ENCODE peak calls at places on chromosomes 6 and 20, in four cellular contexts. X is choroid plexus epithelial cell, R is GM13976, M is A549. L is an unnamed sample.
A peak's percentile ranks its signal among the peaks of the same experiment; 100 is the strongest.

GRCh38 chr6:37696841-37697735 is 595 bp downstream of the MDGA1 start:
- DNase-seq in X (peak; percentile 20), R (peak; percentile 61), M (peak; percentile 24), L (no peak)

GRCh38 chr20:1383621-1384404 is 9.0 kb downstream of the FKBP1A start:
- DNase-seq in X (no peak), R (no peak), M (no peak), L (no peak)

GRCh38 chr20:13119583-13119982 is 101.5 kb upstream of the ISM1 start:
- DNase-seq in X (peak; percentile 79), R (peak; percentile 41), M (peak; percentile 29), L (peak; percentile 24)

GRCh38 chr6:17705428-17705777 is 1.3 kb downstream of the NUP153 start:
- DNase-seq in X (peak; percentile 77), R (peak; percentile 51), M (peak; percentile 57), L (no peak)

GRCh38 chr6:73236147-73236750 is 11.0 kb upstream of the KHDC1L start:
- DNase-seq in X (peak; percentile 83), R (no peak), M (peak; percentile 21), L (peak; percentile 77)

GRCh38 chr20:21705466-21706344 is at the start of gene PAX1:
- DNase-seq in X (no peak), R (no peak), M (no peak), L (no peak)

GRCh38 chr6:112036088-112036637 is 17.7 kb upstream of the CCN6 start:
- DNase-seq in X (no peak), R (no peak), M (no peak), L (no peak)

GRCh38 chr6:12275084-12275483 is 15.1 kb upstream of the EDN1 start:
- DNase-seq in X (peak; percentile 34), R (no peak), M (no peak), L (no peak)

GRCh38 chr6:8941578-8941977 is 506.2 kb upstream of the SLC35B3 start:
- DNase-seq in X (no peak), R (no peak), M (no peak), L (no peak)

GRCh38 chr6:19329078-19329477 is 508.1 kb upstream of the ID4 start:
- DNase-seq in X (no peak), R (no peak), M (no peak), L (no peak)

GRCh38 chr6:75210885-75211739 is 5.3 kb upstream of the COL12A1 start:
- DNase-seq in X (peak; percentile 87), R (peak; percentile 45), M (no peak), L (no peak)

GRCh38 chr20:12133553-12133952 is 215.9 kb downstream of the BTBD3 start:
- DNase-seq in X (no peak), R (no peak), M (no peak), L (no peak)

GRCh38 chr6:119020597-119021561 is 57.6 kb downstream of the FAM184A start:
- DNase-seq in X (no peak), R (no peak), M (no peak), L (no peak)

GRCh38 chr6:6556738-6557503 is 31.6 kb upstream of the LY86 start:
- DNase-seq in X (peak; percentile 43), R (peak; percentile 62), M (peak; percentile 24), L (no peak)
- TF ChIP-seq CTCF in X (peak; percentile 73), R (peak; percentile 84), M (peak; percentile 44), L (peak; percentile 47)

GRCh38 chr6:32153252-32153834 is 598 bp upstream of the PPT2 start:
- DNase-seq in X (peak; percentile 48), R (no peak), M (peak; percentile 40), L (no peak)
- TF ChIP-seq CTCF in X (peak; percentile 53), R (no peak), M (no peak), L (peak; percentile 22)

GRCh38 chr6:137589067-137589848 is 95.1 kb upstream of the OLIG3 start:
- DNase-seq in X (peak; percentile 73), R (peak; percentile 59), M (peak; percentile 10), L (no peak)

GRCh38 chr6:137590684-137591083 is 96.5 kb upstream of the OLIG3 start:
- DNase-seq in X (no peak), R (no peak), M (no peak), L (no peak)

GRCh38 chr6:137588472-137588871 is 94.3 kb upstream of the OLIG3 start:
- DNase-seq in X (no peak), R (no peak), M (no peak), L (no peak)
- TF ChIP-seq CTCF in X (no peak), R (no peak), M (no peak), L (no peak)

GRCh38 chr6:484086-484728 is 92.7 kb downstream of the IRF4 start:
- DNase-seq in X (no peak), R (no peak), M (no peak), L (peak; percentile 4)
- TF ChIP-seq CTCF in X (no peak), R (no peak), M (no peak), L (no peak)

GRCh38 chr6:113735487-113735886 is 121.7 kb upstream of the MARCKS start:
- DNase-seq in X (no peak), R (no peak), M (no peak), L (no peak)

GRCh38 chr6:113731528-113731927 is 125.6 kb upstream of the MARCKS start:
- DNase-seq in X (no peak), R (no peak), M (no peak), L (no peak)

GRCh38 chr6:113733386-113733785 is 123.8 kb upstream of the MARCKS start:
- DNase-seq in X (no peak), R (no peak), M (no peak), L (no peak)

GRCh38 chr6:113734886-113735481 is 122.2 kb upstream of the MARCKS start:
- DNase-seq in X (peak; percentile 32), R (no peak), M (no peak), L (no peak)

GRCh38 chr6:113732384-113732966 is 124.7 kb upstream of the MARCKS start:
- DNase-seq in X (peak; percentile 23), R (no peak), M (no peak), L (no peak)
- TF ChIP-seq CTCF in X (peak; percentile 20), R (no peak), M (no peak), L (peak; percentile 11)

GRCh38 chr6:13511913-13512717 is 24.7 kb upstream of the GFOD1 start:
- DNase-seq in X (peak; percentile 40), R (no peak), M (no peak), L (no peak)

GRCh38 chr6:13505345-13505734 is 17.9 kb upstream of the GFOD1 start:
- DNase-seq in X (no peak), R (no peak), M (no peak), L (no peak)

GRCh38 chr6:13507306-13507855 is 20.0 kb upstream of the GFOD1 start:
- DNase-seq in X (no peak), R (no peak), M (no peak), L (no peak)

GRCh38 chr6:13512900-13513299 is 25.5 kb upstream of the GFOD1 start:
- DNase-seq in X (no peak), R (no peak), M (no peak), L (no peak)

DNA sequence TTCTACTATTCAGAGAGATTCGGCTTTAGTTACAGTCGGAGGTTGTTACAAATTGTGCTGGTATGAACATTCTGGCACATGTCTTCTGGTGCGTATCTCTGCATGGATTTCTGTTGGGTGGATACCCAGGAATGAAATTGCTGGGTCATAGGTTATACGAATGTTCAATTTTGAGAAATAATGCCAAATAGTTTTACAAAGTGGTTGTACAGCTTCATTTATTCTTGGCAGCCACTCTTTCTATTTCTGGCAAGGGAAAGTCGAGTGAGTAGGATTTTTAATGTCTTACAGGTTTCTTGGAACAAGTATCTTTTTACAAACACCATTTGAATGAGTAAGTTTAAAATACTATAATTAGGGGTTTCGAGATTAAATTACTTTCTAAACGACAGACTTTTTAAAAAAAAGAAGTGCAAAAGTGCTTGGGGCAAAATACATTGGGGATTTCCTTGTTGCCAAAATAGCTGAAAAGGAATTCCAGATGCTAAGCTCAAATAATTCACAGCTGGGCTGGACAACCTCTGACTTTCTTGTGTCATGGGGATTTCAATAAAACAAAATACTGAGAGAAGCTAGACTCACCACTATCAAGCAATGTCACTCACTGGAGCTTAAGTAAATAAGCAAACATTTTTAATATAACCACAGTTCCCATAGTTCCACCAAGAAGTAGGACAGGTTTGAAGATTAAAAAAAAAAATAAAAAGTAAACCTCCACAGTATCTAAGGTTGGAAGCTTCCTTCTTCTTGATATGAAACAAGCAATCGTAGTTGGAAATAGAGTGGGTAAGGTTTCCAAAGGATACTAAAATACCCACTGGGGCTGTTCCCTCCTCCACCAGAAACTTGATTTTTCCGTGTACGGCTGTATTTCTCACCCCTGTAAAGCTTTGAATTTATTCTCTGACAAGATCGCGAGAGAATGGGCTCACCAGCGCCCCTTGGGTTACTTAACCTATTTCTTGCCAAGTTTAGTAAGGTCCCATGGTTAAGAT is 21.6 kb upstream of the GFOD1 start:
- DNase-seq in X (peak; percentile 72), R (peak; percentile 40), M (no peak), L (peak; percentile 97)
- TF ChIP-seq CTCF in X (no peak), R (no peak), M (no peak), L (no peak)

L was measured in AG09319.